ENCODE peak calls at places on chromosomes 16 and 17, in seven cellular contexts. U, W, Q, E, J, G and H are unnamed samples. For H3K9me3, the result is how much of the 10 kb centered on the place peaks cover.

GRCh38 chr17:82930924-82931695 is 91.3 kb upstream of the ZNF750 start:
- DNase-seq in E (no peak), U (no peak), Q (no peak), W (no peak), G (no peak), J (no peak), H (no peak)

GRCh38 chr16:30876867-30877266 is 17.0 kb downstream of the BCL7C start:
- DNase-seq in W (no peak), Q (no peak), G (peak), U (no peak), E (no peak), J (peak), H (no peak)

GRCh38 chr16:70448075-70448474 is 6.3 kb upstream of the FCSK start:
- DNase-seq in Q (no peak), G (no peak), U (no peak), W (no peak), E (no peak), J (no peak), H (no peak)

GRCh38 chr17:78318843-78319242 is 41.0 kb downstream of the SOCS3 start:
- DNase-seq in W (no peak), E (no peak), J (no peak), U (no peak), G (no peak), Q (no peak), H (no peak)

GRCh38 chr16:75308011-75308410 is 56.6 kb upstream of the BCAR1 start:
- DNase-seq in G (no peak), U (no peak), Q (no peak), E (no peak), W (no peak), J (no peak), H (no peak)

GRCh38 chr17:42111901-42112551 is 488 bp downstream of the DHX58 start:
- DNase-seq in Q (no peak), E (no peak), J (no peak), U (no peak), G (peak), W (no peak), H (no peak)

GRCh38 chr17:49024523-49024922 is 27.3 kb downstream of the IGF2BP1 start:
- DNase-seq in Q (no peak), W (no peak), J (no peak), U (no peak), E (no peak), G (no peak), H (no peak)

GRCh38 chr17:61833536-61834203 is 29.7 kb downstream of the BRIP1 start:
- DNase-seq in J (no peak), G (peak), E (peak), Q (peak), U (no peak), W (peak), H (no peak)

GRCh38 chr16:1781758-1782407 is 488 bp downstream of the SPSB3 start:
- DNase-seq in E (no peak), G (peak), J (peak), Q (no peak), U (peak), W (peak), H (no peak)

GRCh38 chr16:35410438-35410837 is 1951.0 kb downstream of the TP53TG3F start:
- DNase-seq in Q (no peak), E (no peak), U (no peak), G (no peak), W (no peak), J (no peak), H (no peak)

GRCh38 chr16:35409503-35409902 is 1950.1 kb downstream of the TP53TG3F start:
- DNase-seq in Q (no peak), W (no peak), U (no peak), J (no peak), E (no peak), G (no peak), H (no peak)

GRCh38 chr16:35411156-35411555 is 1951.7 kb downstream of the TP53TG3F start:
- DNase-seq in Q (no peak), G (no peak), E (no peak), W (no peak), J (no peak), U (peak), H (no peak)

GRCh38 chr16:35404273-35404672 is 1944.9 kb downstream of the TP53TG3F start:
- DNase-seq in G (no peak), W (no peak), U (no peak), E (no peak), Q (no peak), J (no peak), H (no peak)

DNA sequence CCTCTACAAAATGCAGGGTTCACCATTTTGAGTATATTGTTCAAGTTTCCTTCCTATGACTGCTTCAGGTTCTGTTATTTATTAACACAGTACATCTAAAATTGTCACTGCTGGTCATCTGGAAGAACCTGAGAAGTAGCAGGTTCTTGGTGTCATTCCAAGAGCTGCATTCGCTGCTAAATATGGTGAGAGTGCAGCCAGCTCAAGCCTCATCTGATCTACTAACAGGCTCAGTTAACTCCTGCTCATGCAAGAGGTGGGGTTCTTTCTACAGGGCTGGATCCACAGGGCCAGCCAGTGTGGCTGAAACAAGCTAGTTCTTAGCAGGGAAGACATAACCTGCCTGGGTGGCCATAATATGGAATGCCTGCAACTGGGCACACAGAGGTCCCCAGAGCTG is 1946.1 kb downstream of the TP53TG3F start:
- DNase-seq in Q (no peak), U (no peak), W (no peak), J (no peak), E (no peak), G (no peak), H (no peak)
- H3K9me3 ChIP-seq in Q (under half), U (under half), W (under half), J (under half), E (under half), G (under half), H (under half)

GRCh38 chr17:17781591-17782424 is 55.0 kb downstream of the SREBF1 start:
- DNase-seq in Q (peak), W (peak), E (no peak), U (no peak), G (peak), J (peak), H (no peak)
- TF ChIP-seq EZH2 in Q (no peak), W (no peak), E (no peak), U (no peak), G (no peak), J (no peak), H (no peak)

GRCh38 chr17:32323784-32324590 is 18.0 kb downstream of the C17orf75 start:
- DNase-seq in Q (peak), W (peak), U (peak), E (no peak), J (peak), G (peak), H (no peak)
- H3K4me3 ChIP-seq in Q (no peak), W (no peak), U (peak), E (no peak), J (no peak), G (peak), H (no peak)

GRCh38 chr16:65773319-65773874 is 593.1 kb upstream of the CDH5 start:
- DNase-seq in W (no peak), G (no peak), U (peak), E (no peak), Q (no peak), J (no peak), H (no peak)
- H3K9me3 ChIP-seq in W (under half), G (under half), U (under half), E (under half), Q (under half), J (under half), H (under half)